ENCODE peak calls at places on chromosome 11, in nine cellular contexts. H is activated T-cell treated with anti-CD3 and anti-CD28 coated beads, Interleukin-2, amount 50 U/mL, for 1 hour; M is heart right ventricle; E is T-helper 2 cell; Y is stimulated activated CD4-positive, alpha-beta T cell treated with anti-CD3 and anti-CD28 coated beads, Interleukin-12 subunit alpha, Interleukin-12 subunit beta, amount 100 ng/mL, for 48 hours; U is naive thymus-derived CD4-positive, alpha-beta T cell; Q is activated CD4-positive, CD25-positive, alpha-beta regulatory T cell treated with anti-CD3 and anti-CD28 coated beads, Interleukin-2, amount 50 U/mL, for 16 hours; N is HFF-Myc; V is suprapubic skin. C is an unnamed sample.

GRCh38 chr11:122007611-122008071 is 108.4 kb downstream of the BLID start:
- DNase-seq in M (no peak), H (no peak), E (no peak), V (no peak), Q (no peak), Y (no peak), U (no peak), N (no peak), C (no peak)

GRCh38 chr11:111428113-111428876 is 49.2 kb upstream of the POU2AF1 start:
- DNase-seq in M (no peak), H (no peak), E (no peak), V (no peak), Q (no peak), N (no peak), U (no peak), Y (no peak), C (no peak)

GRCh38 chr11:19429108-19429760 is 188.5 kb upstream of the E2F8 start:
- DNase-seq in U (no peak), N (no peak), V (no peak), E (no peak), Q (no peak), H (no peak), M (no peak), Y (no peak), C (no peak)

GRCh38 chr11:27028653-27029052 is 12.0 kb upstream of the BBOX1 start:
- DNase-seq in V (no peak), Q (no peak), H (no peak), U (no peak), M (no peak), E (no peak), N (no peak), Y (no peak), C (no peak)

GRCh38 chr11:13384837-13385417 is 78.1 kb downstream of the BTBD10 start:
- DNase-seq in V (no peak), H (no peak), E (peak), U (peak), N (peak), M (no peak), Q (no peak), Y (peak), C (no peak)

GRCh38 chr11:76638267-76639197 is 32.0 kb downstream of the LRRC32 start:
- DNase-seq in Y (no peak), U (no peak), Q (no peak), H (no peak), M (no peak), E (no peak), N (no peak), V (no peak), C (no peak)

GRCh38 chr11:32290783-32291182 is 144.6 kb downstream of the WT1 start:
- DNase-seq in U (no peak), M (no peak), Q (no peak), E (no peak), Y (no peak), H (no peak), V (peak), N (no peak), C (no peak)

GRCh38 chr11:86595401-86595800 is 77.0 kb downstream of the ME3 start:
- DNase-seq in H (no peak), V (no peak), Y (no peak), N (no peak), E (no peak), M (no peak), Q (no peak), U (no peak), C (no peak)

GRCh38 chr11:84855846-84856245 is 771.3 kb downstream of the DLG2 start:
- DNase-seq in H (no peak), Y (no peak), N (no peak), U (no peak), V (no peak), M (no peak), E (no peak), Q (no peak), C (no peak)

GRCh38 chr11:119195680-119196079 is 10.4 kb downstream of the NHERF4 start:
- DNase-seq in U (no peak), H (no peak), Y (no peak), M (no peak), E (no peak), N (no peak), V (no peak), Q (no peak), C (no peak)

GRCh38 chr11:44949160-44950035 is 1.3 kb downstream of the TP53I11 start:
- DNase-seq in M (peak), V (no peak), H (peak), U (no peak), Q (no peak), E (peak), Y (no peak), N (no peak), C (peak)

GRCh38 chr11:124882339-124883071 is 15.2 kb downstream of the ROBO4 start:
- DNase-seq in U (no peak), Y (no peak), Q (no peak), N (no peak), E (no peak), M (no peak), H (no peak), V (no peak), C (no peak)

GRCh38 chr11:64227405-64227956 is 1.4 kb downstream of the NUDT22 start:
- DNase-seq in U (no peak), E (no peak), Y (no peak), H (no peak), M (no peak), N (no peak), V (no peak), Q (no peak), C (no peak)

GRCh38 chr11:13391217-13391616 is 71.8 kb downstream of the BTBD10 start:
- DNase-seq in N (no peak), M (no peak), H (no peak), Q (no peak), E (no peak), V (no peak), Y (no peak), U (no peak), C (no peak)

GRCh38 chr11:8531982-8532381 is 62.0 kb downstream of the STK33 start:
- DNase-seq in M (no peak), U (no peak), V (no peak), Y (no peak), H (no peak), E (no peak), N (no peak), Q (no peak), C (no peak)

GRCh38 chr11:8222820-8223512 is 40.7 kb downstream of the LMO1 start:
- DNase-seq in Y (no peak), U (no peak), E (no peak), H (no peak), V (no peak), Q (no peak), M (no peak), N (no peak), C (no peak)

GRCh38 chr11:58525037-58525614 is 17.2 kb upstream of the OR5B21 start:
- DNase-seq in Q (no peak), Y (no peak), H (no peak), V (no peak), M (no peak), N (no peak), U (peak), E (peak), C (peak)

GRCh38 chr11:118215262-118215661 is 9.5 kb downstream of the JAML start:
- DNase-seq in H (no peak), U (no peak), Q (no peak), V (no peak), M (no peak), E (peak), N (no peak), Y (no peak), C (no peak)

GRCh38 chr11:93444671-93445073 is 98.5 kb downstream of the SMCO4 start:
- DNase-seq in Y (no peak), M (no peak), V (no peak), U (no peak), E (peak), H (peak), N (no peak), Q (no peak), C (peak)

GRCh38 chr11:17532814-17533213 is 11.4 kb downstream of the USH1C start:
- DNase-seq in N (no peak), M (no peak), V (no peak), H (no peak), U (no peak), E (no peak), Y (no peak), Q (no peak), C (no peak)

C was measured in CD4-positive, alpha-beta memory T cell.